ENCODE peak calls at places on chromosome 1, in nine cellular contexts. G is WTC11, W is PC-3, Q is progenitor cell of endocrine pancreas, O is activated B cell treated with CpG ODN at 0.5 μM for 24 hours, U is fibroblast of lung, C is H1, Y is AG10803, B is A549. S is an unnamed sample.

GRCh38 chr1:1068374-1069060 is 5.6 kb downstream of the RNF223 start:
- DNase-seq in G (peak), W (peak), Q (peak), O (peak), U (no peak), C (peak), Y (no peak), B (peak), S (peak)

GRCh38 chr1:206803221-206803730 is 31.0 kb upstream of the IL10 start:
- DNase-seq in G (no peak), W (no peak), Q (no peak), O (no peak), U (no peak), C (no peak), Y (no peak), B (no peak), S (no peak)

GRCh38 chr1:78617615-78618026 is 2.6 kb upstream of the IFI44L start:
- DNase-seq in G (peak), W (peak), Q (peak), O (no peak), U (peak), C (peak), Y (peak), B (peak), S (no peak)

GRCh38 chr1:86380257-86380861 is 15.8 kb downstream of the ODF2L start:
- DNase-seq in G (no peak), W (peak), Q (no peak), O (no peak), U (peak), C (no peak), Y (peak), B (peak), S (no peak)

GRCh38 chr1:59687081-59687480 is 127.7 kb upstream of the HOOK1 start:
- DNase-seq in G (no peak), W (no peak), Q (no peak), O (no peak), U (no peak), C (no peak), Y (no peak), B (no peak), S (no peak)

GRCh38 chr1:199510314-199510713 is 517.2 kb upstream of the NR5A2 start:
- DNase-seq in G (no peak), W (no peak), Q (no peak), O (no peak), U (no peak), C (no peak), Y (no peak), B (no peak), S (no peak)

GRCh38 chr1:15935056-15935950 is 40.6 kb downstream of the ZBTB17 start:
- DNase-seq in G (no peak), W (no peak), Q (no peak), O (no peak), U (no peak), C (no peak), Y (no peak), B (no peak), S (no peak)

GRCh38 chr1:192251735-192252134 is 65.1 kb upstream of the RGS21 start:
- DNase-seq in G (no peak), W (no peak), Q (no peak), O (no peak), U (no peak), C (no peak), Y (no peak), B (no peak), S (no peak)

GRCh38 chr1:18642278-18643095 is 11.8 kb downstream of the PAX7 start:
- DNase-seq in G (peak), W (no peak), Q (no peak), O (no peak), U (no peak), C (peak), Y (no peak), B (no peak), S (no peak)

GRCh38 chr1:24321712-24322635 is 2.8 kb downstream of the GRHL3 start:
- DNase-seq in G (peak), W (peak), Q (peak), O (peak), U (peak), C (no peak), Y (peak), B (no peak), S (no peak)

GRCh38 chr1:62232885-62233284 is 38.2 kb downstream of the L1TD1 start:
- DNase-seq in G (no peak), W (no peak), Q (no peak), O (no peak), U (no peak), C (no peak), Y (no peak), B (no peak), S (no peak)

GRCh38 chr1:198656500-198656932 is 17.7 kb downstream of the PTPRC start:
- DNase-seq in G (no peak), W (peak), Q (no peak), O (no peak), U (no peak), C (no peak), Y (no peak), B (no peak), S (no peak)

GRCh38 chr1:221868894-221869293 is 127.0 kb upstream of the DUSP10 start:
- DNase-seq in G (no peak), W (peak), Q (no peak), O (no peak), U (peak), C (no peak), Y (peak), B (peak), S (no peak)

GRCh38 chr1:231192620-231193163 is 30.8 kb downstream of the TRIM67 start:
- DNase-seq in G (no peak), W (peak), Q (no peak), O (no peak), U (peak), C (no peak), Y (no peak), B (no peak), S (no peak)

GRCh38 chr1:915295-916172 is 8.2 kb upstream of the SAMD11 start:
- DNase-seq in G (no peak), W (no peak), Q (no peak), O (no peak), U (no peak), C (no peak), Y (no peak), B (no peak), S (no peak)

GRCh38 chr1:44250113-44250781 is 37.0 kb downstream of the DMAP1 start:
- DNase-seq in G (no peak), W (no peak), Q (no peak), O (no peak), U (no peak), C (no peak), Y (no peak), B (no peak), S (no peak)

GRCh38 chr1:115275216-115275615 is 62.8 kb downstream of the NGF start:
- DNase-seq in G (no peak), W (peak), Q (no peak), O (no peak), U (no peak), C (no peak), Y (no peak), B (no peak), S (no peak)

GRCh38 chr1:68293122-68293521 is 60.8 kb upstream of the WLS start:
- DNase-seq in G (peak), W (no peak), Q (no peak), O (no peak), U (peak), C (no peak), Y (no peak), B (no peak), S (no peak)

GRCh38 chr1:97093742-97094141 is 372.2 kb downstream of the PTBP2 start:
- DNase-seq in G (no peak), W (no peak), Q (no peak), O (no peak), U (peak), C (no peak), Y (peak), B (peak), S (no peak)

GRCh38 chr1:172321429-172321828 is 99.1 kb upstream of the C1orf105 start:
- DNase-seq in G (no peak), W (peak), Q (no peak), O (no peak), U (peak), C (no peak), Y (peak), B (peak), S (no peak)

GRCh38 chr1:69305621-69306020 is 262.1 kb upstream of the LRRC7 start:
- DNase-seq in G (peak), W (peak), Q (no peak), O (no peak), U (no peak), C (peak), Y (no peak), B (no peak), S (no peak)
- TF ChIP-seq CTCF in G (peak), W (peak), Q (no peak), O (no peak), U (no peak), C (peak), Y (no peak), B (no peak), S (no peak)

DNA sequence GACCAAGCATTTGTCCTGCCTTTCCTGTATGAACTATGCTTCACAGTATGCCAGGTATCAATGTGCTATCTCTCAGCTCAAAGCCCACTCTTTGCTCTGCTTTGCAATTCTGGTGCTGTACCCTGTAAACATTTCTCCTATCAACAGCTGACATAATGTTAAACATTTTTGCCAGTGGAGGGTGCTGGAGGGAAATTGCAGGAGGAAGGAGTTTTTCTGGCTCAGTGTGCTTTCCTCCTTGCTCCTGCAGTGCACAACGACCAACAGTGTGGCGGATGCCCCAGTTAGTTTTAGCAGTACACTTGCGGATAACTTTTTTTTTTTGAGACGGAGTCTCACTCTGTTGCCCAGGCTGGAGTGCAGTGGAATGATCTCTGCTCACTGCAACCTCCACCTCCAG is 67.1 kb upstream of the PTGFRN start:
- DNase-seq in G (no peak), W (peak), Q (no peak), O (no peak), U (no peak), C (no peak), Y (peak), B (no peak), S (no peak)
- TF ChIP-seq CTCF in G (no peak), W (peak), Q (no peak), O (no peak), U (peak), C (peak), Y (peak), B (no peak), S (no peak)

GRCh38 chr1:165616054-165616612 is 14.9 kb upstream of the MGST3 start:
- DNase-seq in G (no peak), W (no peak), Q (no peak), O (no peak), U (no peak), C (no peak), Y (no peak), B (no peak), S (no peak)
- TF ChIP-seq CTCF in G (no peak), W (no peak), Q (no peak), O (no peak), U (no peak), C (no peak), Y (no peak), B (no peak), S (no peak)

GRCh38 chr1:152873495-152873894 is 4.6 kb upstream of the SMCP start:
- DNase-seq in G (no peak), W (peak), Q (no peak), O (no peak), U (peak), C (no peak), Y (peak), B (no peak), S (no peak)

GRCh38 chr1:152869808-152870419 is 8.2 kb upstream of the SMCP start:
- DNase-seq in G (peak), W (peak), Q (peak), O (peak), U (peak), C (peak), Y (peak), B (peak), S (no peak)

GRCh38 chr1:152871731-152872126 is 6.4 kb upstream of the SMCP start:
- DNase-seq in G (no peak), W (no peak), Q (no peak), O (no peak), U (no peak), C (no peak), Y (no peak), B (no peak), S (no peak)

GRCh38 chr1:152866321-152866720 is 6.5 kb downstream of the LCE7A start:
- DNase-seq in G (no peak), W (no peak), Q (no peak), O (no peak), U (no peak), C (no peak), Y (no peak), B (no peak), S (no peak)

DNA sequence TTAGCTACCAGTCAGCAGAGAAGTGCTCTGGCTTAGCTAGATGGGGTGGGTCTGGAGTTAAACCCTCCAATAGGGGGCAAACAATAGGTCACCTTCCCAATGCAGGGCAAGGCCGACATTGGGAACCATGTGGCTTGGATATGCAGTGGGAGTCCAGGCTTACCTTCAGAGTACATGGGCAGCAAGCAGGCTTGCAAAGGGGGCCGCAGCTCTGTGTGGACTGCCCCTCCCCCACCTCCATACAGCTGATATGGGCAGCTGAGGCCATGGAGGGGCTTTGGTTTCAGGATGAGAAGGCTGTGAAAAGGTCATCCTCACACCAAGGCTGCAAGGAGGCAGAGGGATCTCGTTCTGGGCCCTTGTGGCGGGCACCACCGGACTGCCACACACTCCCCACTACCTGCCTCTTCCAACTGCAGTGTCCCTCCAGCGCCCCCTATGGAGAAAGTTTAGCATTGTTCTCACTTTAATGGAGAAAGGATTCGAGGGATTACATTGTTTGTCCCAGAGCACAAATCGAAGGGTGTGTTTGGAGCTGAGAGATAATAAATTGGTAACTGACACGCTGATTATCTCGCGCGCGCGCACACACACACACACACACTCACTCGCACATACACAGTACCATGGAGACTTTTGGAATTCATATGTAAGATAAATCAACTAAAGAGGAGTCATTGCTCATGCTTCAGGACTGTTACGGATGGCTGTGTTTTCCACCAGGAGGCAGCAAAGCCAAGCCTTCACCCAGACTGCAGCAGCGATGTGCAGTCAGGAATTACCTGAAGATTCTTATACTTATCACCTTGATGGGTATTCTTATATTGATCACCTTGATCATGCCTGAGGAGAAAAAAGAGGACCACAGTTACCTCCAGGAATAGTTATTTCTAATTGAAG is 7.0 kb upstream of the SMCP start:
- DNase-seq in G (peak), W (peak), Q (no peak), O (no peak), U (peak), C (peak), Y (peak), B (peak), S (no peak)
- TF ChIP-seq CTCF in G (peak), W (peak), Q (peak), O (no peak), U (no peak), C (peak), Y (peak), B (peak), S (peak)

DNA sequence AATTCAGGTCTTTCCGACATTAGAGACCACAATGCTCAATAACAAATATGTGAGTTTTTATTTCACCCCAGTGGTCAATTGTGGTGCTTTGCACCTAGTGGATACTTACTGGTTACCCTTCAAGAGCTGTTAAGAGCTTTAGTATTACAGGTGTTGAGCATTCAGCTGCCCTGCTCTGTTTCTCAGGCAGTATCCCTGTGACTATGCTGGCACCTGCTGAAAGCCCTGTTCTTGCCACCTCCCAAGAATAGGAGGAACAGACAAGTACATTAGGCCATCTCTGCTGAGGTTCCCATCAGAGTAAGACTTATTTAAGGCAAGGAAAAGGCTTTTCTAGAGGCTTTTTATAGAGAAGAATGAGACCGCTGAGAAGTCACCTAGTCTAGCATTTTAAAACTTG is 60.8 kb downstream of the NOS1AP start:
- DNase-seq in G (no peak), W (no peak), Q (no peak), O (no peak), U (no peak), C (no peak), Y (no peak), B (no peak), S (no peak)
- TF ChIP-seq CTCF in G (no peak), W (no peak), Q (no peak), O (no peak), U (no peak), C (no peak), Y (no peak), B (no peak), S (no peak)

GRCh38 chr1:102365074-102365473 is 368.3 kb upstream of the OLFM3 start:
- DNase-seq in G (no peak), W (no peak), Q (no peak), O (no peak), U (no peak), C (no peak), Y (no peak), B (no peak), S (no peak)
- TF ChIP-seq CTCF in G (no peak), W (no peak), Q (no peak), O (no peak), U (no peak), C (no peak), Y (no peak), B (no peak), S (no peak)

GRCh38 chr1:245111073-245111472 is 43.7 kb upstream of the KIF26B start:
- DNase-seq in G (no peak), W (no peak), Q (no peak), O (no peak), U (no peak), C (no peak), Y (no peak), B (no peak), S (no peak)
- TF ChIP-seq CTCF in G (no peak), W (no peak), Q (no peak), O (no peak), U (no peak), C (no peak), Y (no peak), B (no peak), S (no peak)